ENCODE peak calls at places on chromosomes 13 and 19, in six cellular contexts. N is H1, Y is H9, T is IMR-90, V is neuronal stem cell, M is trophoblast cell. Z is an unnamed sample.

GRCh38 chr13:44806841-44807240 is 182.4 kb downstream of the NUFIP1 start:
- DNase-seq in N (no peak), Y (no peak), T (no peak), V (no peak), M (no peak), Z (no peak)

GRCh38 chr19:52896431-52897148 is 845 bp downstream of the ZNF320 start:
- DNase-seq in N (no peak), Y (peak; percentile 40), T (peak; percentile 1), V (peak; percentile 2), M (peak; percentile 67), Z (peak; percentile 46)

GRCh38 chr19:54147676-54148075 is 10.1 kb downstream of the CNOT3 start:
- DNase-seq in N (no peak), Y (no peak), T (peak; percentile 28), V (no peak), M (no peak), Z (peak; percentile 53)

GRCh38 chr19:4067396-4068057 is 828 bp upstream of the ZBTB7A start:
- DNase-seq in N (no peak), Y (peak; percentile 31), T (no peak), V (no peak), M (no peak), Z (no peak)

GRCh38 chr19:4624301-4624700 is 15.0 kb upstream of the TNFAIP8L1 start:
- DNase-seq in N (no peak), Y (no peak), T (no peak), V (no peak), M (no peak), Z (no peak)

GRCh38 chr13:51475727-51476521 is 23.1 kb upstream of the INTS6 start:
- DNase-seq in N (no peak), Y (no peak), T (peak; percentile 74), V (no peak), M (no peak), Z (no peak)

GRCh38 chr13:111060237-111060919 is 54.7 kb upstream of the ARHGEF7 start:
- DNase-seq in N (no peak), Y (no peak), T (no peak), V (no peak), M (peak; percentile 53), Z (no peak)

GRCh38 chr19:5534787-5535586 is 32.8 kb downstream of the TINCR start:
- DNase-seq in N (no peak), Y (peak; percentile 57), T (peak; percentile 12), V (no peak), M (peak; percentile 44), Z (no peak)

GRCh38 chr13:92761710-92762109 is 464.9 kb upstream of the GPC6 start:
- DNase-seq in N (no peak), Y (no peak), T (no peak), V (no peak), M (no peak), Z (no peak)

GRCh38 chr13:64928704-64929499 is 2301.2 kb downstream of the PCDH9 start:
- DNase-seq in N (no peak), Y (no peak), T (peak; percentile 86), V (no peak), M (peak; percentile 92), Z (peak; percentile 91)

GRCh38 chr13:103133551-103133950 is 67.3 kb upstream of the SLC10A2 start:
- DNase-seq in N (no peak), Y (no peak), T (no peak), V (no peak), M (no peak), Z (no peak)

GRCh38 chr13:51806571-51806970 is 2.6 kb upstream of the DHRS12 start:
- DNase-seq in N (no peak), Y (no peak), T (peak; percentile 34), V (no peak), M (no peak), Z (peak; percentile 50)

GRCh38 chr13:101785858-101786257 is 333.4 kb downstream of the ITGBL1 start:
- DNase-seq in N (peak; percentile 33), Y (peak; percentile 72), T (peak; percentile 3), V (peak; percentile 5), M (no peak), Z (peak; percentile 24)

GRCh38 chr19:50432658-50433057 is at the start of gene MYBPC2:
- DNase-seq in N (no peak), Y (no peak), T (no peak), V (no peak), M (peak; percentile 31), Z (no peak)

GRCh38 chr19:12952488-12953455 is 4.3 kb downstream of the GADD45GIP1 start:
- DNase-seq in N (no peak), Y (no peak), T (peak; percentile 88), V (no peak), M (peak; percentile 28), Z (no peak)

GRCh38 chr13:112767506-112768471 is 78.0 kb downstream of the ATP11A start:
- DNase-seq in N (no peak), Y (no peak), T (no peak), V (no peak), M (peak; percentile 59), Z (no peak)

GRCh38 chr19:58317481-58318072 is 9.2 kb upstream of the ZSCAN22 start:
- DNase-seq in N (no peak), Y (no peak), T (peak; percentile 59), V (peak; percentile 48), M (peak; percentile 61), Z (peak; percentile 46)

GRCh38 chr13:31538067-31539042 is 201.0 kb upstream of the RXFP2 start:
- DNase-seq in N (no peak), Y (no peak), T (peak; percentile 45), V (no peak), M (peak; percentile 13), Z (peak; percentile 25)

GRCh38 chr13:30607908-30608307 is 9.8 kb upstream of the USPL1 start:
- DNase-seq in N (no peak), Y (no peak), T (no peak), V (no peak), M (peak; percentile 92), Z (no peak)

GRCh38 chr13:108895220-108895704 is 265.9 kb downstream of the MYO16 start:
- DNase-seq in N (no peak), Y (no peak), T (peak; percentile 69), V (peak; percentile 6), M (peak; percentile 87), Z (peak; percentile 59)

GRCh38 chr19:340620-341385 is 3.8 kb downstream of the MIER2 start:
- DNase-seq in N (no peak), Y (no peak), T (no peak), V (no peak), M (no peak), Z (no peak)

GRCh38 chr19:8592231-8593009 is 15.2 kb upstream of the MYO1F start:
- DNase-seq in N (peak; percentile 100), Y (peak; percentile 100), T (peak; percentile 95), V (peak; percentile 100), M (peak; percentile 36), Z (peak; percentile 94)

GRCh38 chr13:92677571-92677970 is 549.0 kb upstream of the GPC6 start:
- DNase-seq in N (no peak), Y (peak; percentile 36), T (no peak), V (no peak), M (no peak), Z (no peak)

GRCh38 chr13:59641261-59641660 is 522.5 kb downstream of the DIAPH3 start:
- DNase-seq in N (peak; percentile 33), Y (peak; percentile 78), T (no peak), V (no peak), M (no peak), Z (no peak)

GRCh38 chr19:30567535-30568232 is 195.5 kb downstream of the ZNF536 start:
- DNase-seq in N (no peak), Y (no peak), T (no peak), V (no peak), M (no peak), Z (no peak)

GRCh38 chr13:32025730-32026129 is 5.8 kb upstream of the FRY start:
- DNase-seq in N (peak; percentile 43), Y (peak; percentile 45), T (no peak), V (peak; percentile 80), M (no peak), Z (no peak)

GRCh38 chr19:39470724-39471339 is 9.8 kb upstream of the TIMM50 start:
- DNase-seq in N (no peak), Y (no peak), T (peak; percentile 12), V (no peak), M (no peak), Z (no peak)

GRCh38 chr13:94352057-94352456 is 127.4 kb downstream of the DCT start:
- DNase-seq in N (no peak), Y (no peak), T (peak; percentile 31), V (no peak), M (no peak), Z (peak; percentile 70)

GRCh38 chr13:112132619-112133018 is 65.7 kb downstream of the SOX1 start:
- DNase-seq in N (no peak), Y (no peak), T (no peak), V (no peak), M (no peak), Z (no peak)

GRCh38 chr19:19385900-19386339 is 19.6 kb upstream of the GATAD2A start:
- DNase-seq in N (no peak), Y (peak; percentile 52), T (no peak), V (no peak), M (peak; percentile 74), Z (no peak)
- H2BK5ac ChIP-seq in N (peak overlapping the region; percentile 35), Y (no peak overlapping the region), T (no peak overlapping the region), V (peak overlapping the region; percentile 53), M (peak overlapping the region; percentile 86), Z (no peak overlapping the region)

GRCh38 chr13:35723820-35724219 is 247.3 kb upstream of the MAB21L1 start:
- DNase-seq in N (no peak), Y (no peak), T (peak; percentile 34), V (no peak), M (peak; percentile 94), Z (no peak)

GRCh38 chr13:35724480-35724879 is 248.0 kb upstream of the MAB21L1 start:
- DNase-seq in N (no peak), Y (no peak), T (no peak), V (no peak), M (no peak), Z (no peak)

GRCh38 chr13:35720690-35721554 is 244.4 kb upstream of the MAB21L1 start:
- DNase-seq in N (peak; percentile 60), Y (peak; percentile 80), T (peak; percentile 46), V (peak; percentile 74), M (peak; percentile 69), Z (peak; percentile 57)

GRCh38 chr13:35722438-35723060 is 246.1 kb upstream of the MAB21L1 start:
- DNase-seq in N (no peak), Y (no peak), T (peak; percentile 59), V (no peak), M (no peak), Z (no peak)

GRCh38 chr13:35723061-35723461 is 246.6 kb upstream of the MAB21L1 start:
- DNase-seq in N (no peak), Y (no peak), T (peak; percentile 33), V (no peak), M (peak; percentile 8), Z (no peak)
- H2AFZ ChIP-seq in N (no peak overlapping the region), Y (no peak overlapping the region), T (no peak overlapping the region), V (no peak overlapping the region), M (no peak overlapping the region), Z (no peak overlapping the region)

GRCh38 chr13:36769545-36769944 is 49.5 kb upstream of the RFXAP start:
- DNase-seq in N (no peak), Y (no peak), T (no peak), V (no peak), M (no peak), Z (no peak)
- H2BK5ac ChIP-seq in N (no peak overlapping the region), Y (no peak overlapping the region), T (no peak overlapping the region), V (no peak overlapping the region), M (no peak overlapping the region), Z (no peak overlapping the region)

DNA sequence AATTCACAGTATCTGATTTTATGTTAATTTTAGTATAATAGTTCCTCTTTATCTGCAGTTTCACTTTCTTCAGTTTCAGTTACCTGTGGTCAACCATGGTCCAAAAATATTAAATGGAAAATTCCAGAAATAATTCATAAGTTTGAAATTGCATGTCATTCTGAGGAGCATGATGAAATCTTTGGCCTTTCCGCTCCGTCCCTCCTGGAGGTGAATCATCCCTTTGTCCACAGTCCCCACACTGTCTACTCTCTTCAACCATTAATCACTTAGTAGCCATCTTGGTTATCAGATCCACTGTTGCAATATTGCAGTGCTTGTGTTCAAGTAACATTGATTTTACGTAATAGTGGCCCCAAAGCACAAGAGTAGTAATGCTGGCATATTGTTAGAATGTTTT is 26.8 kb downstream of the SLITRK6 start:
- DNase-seq in N (no peak), Y (no peak), T (peak; percentile 7), V (no peak), M (peak; percentile 16), Z (peak; percentile 28)
- H2AFZ ChIP-seq in N (no peak overlapping the region), Y (no peak overlapping the region), T (no peak overlapping the region), V (no peak overlapping the region), M (no peak overlapping the region), Z (no peak overlapping the region)

Z was measured in mesenchymal stem cell.